ENCODE peak calls at places on chromosomes 4 and X, in six cellular contexts. Q, G, L, V, W and P are unnamed samples.
A peak's percentile ranks its signal among the peaks of the same experiment; 100 is the strongest.

GRCh38 chr4:23876418-23877089 is 13.3 kb downstream of the PPARGC1A start:
- ATAC-seq in Q (no peak), G (no peak), L (no peak), V (no peak), W (no peak), P (no peak)

GRCh38 chr4:174365018-174365587 is 81.4 kb downstream of the CEP44 start:
- ATAC-seq in Q (no peak), G (no peak), L (no peak), V (no peak), W (no peak), P (no peak)

GRCh38 chr4:55681430-55681829 is 45.3 kb upstream of the NMU start:
- ATAC-seq in Q (no peak), G (no peak), L (no peak), V (peak; percentile 79), W (no peak), P (no peak)

GRCh38 chr4:110622841-110623709 is at the start of gene PITX2:
- ATAC-seq in Q (no peak), G (peak; percentile 25), L (peak; percentile 100), V (peak; percentile 83), W (peak; percentile 70), P (peak; percentile 98)

GRCh38 chr4:20252656-20253271 is 1.1 kb downstream of the SLIT2 start:
- ATAC-seq in Q (no peak), G (peak; percentile 44), L (no peak), V (no peak), W (no peak), P (peak; percentile 9)

GRCh38 chr4:5019796-5020195 is 538 bp upstream of the CYTL1 start:
- ATAC-seq in Q (no peak), G (peak; percentile 58), L (no peak), V (peak; percentile 24), W (no peak), P (no peak)

GRCh38 chrX:96682516-96682915 is 2.1 kb upstream of the DIAPH2 start:
- ATAC-seq in Q (no peak), G (no peak), L (no peak), V (no peak), W (no peak), P (no peak)

GRCh38 chr4:121189811-121190210 is 25.7 kb upstream of the TNIP3 start:
- ATAC-seq in Q (no peak), G (peak; percentile 73), L (no peak), V (no peak), W (peak; percentile 91), P (no peak)

GRCh38 chr4:38128478-38129451 is 168.6 kb downstream of the PTTG2 start:
- ATAC-seq in Q (peak; percentile 17), G (no peak), L (peak; percentile 82), V (no peak), W (peak; percentile 77), P (no peak)

GRCh38 chr4:140856692-140857091 is 100.5 kb upstream of the TBC1D9 start:
- ATAC-seq in Q (no peak), G (no peak), L (peak; percentile 87), V (no peak), W (no peak), P (peak; percentile 74)

GRCh38 chr4:184907216-184907615 is 81.4 kb upstream of the ACSL1 start:
- ATAC-seq in Q (no peak), G (no peak), L (no peak), V (peak; percentile 71), W (peak; percentile 84), P (no peak)

GRCh38 chrX:21503593-21503992 is 129.4 kb downstream of the CNKSR2 start:
- ATAC-seq in Q (no peak), G (no peak), L (no peak), V (no peak), W (no peak), P (no peak)

GRCh38 chrX:6821730-6822129 is 286.8 kb upstream of the VCX3A start:
- ATAC-seq in Q (no peak), G (no peak), L (no peak), V (no peak), W (no peak), P (no peak)

DNA sequence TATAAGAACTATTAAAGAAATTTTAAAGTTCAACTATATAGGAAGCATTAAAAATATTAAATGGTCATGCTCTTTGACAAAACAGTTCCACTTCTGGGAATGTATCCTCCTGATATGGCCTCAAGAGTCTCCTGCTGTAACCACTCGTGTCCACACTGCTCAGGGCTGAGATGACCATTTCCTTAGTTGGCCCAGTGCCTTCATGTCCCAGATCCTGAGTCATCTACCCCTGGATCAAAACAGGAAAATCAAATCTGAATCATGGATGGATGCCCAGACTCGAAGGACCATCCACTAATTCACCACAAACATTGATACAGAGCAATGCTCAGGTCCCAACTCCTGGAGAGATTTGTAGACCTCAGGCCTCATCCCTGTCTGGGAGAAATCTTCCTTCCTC is 44.7 kb downstream of the GPRASP3 start:
- ATAC-seq in Q (no peak), G (no peak), L (no peak), V (no peak), W (no peak), P (peak; percentile 51)
- TF ChIP-seq POLR2AphosphoS5 in Q (no peak), G (no peak), L (no peak), V (no peak), W (no peak), P (no peak)

GRCh38 chr4:7735395-7735794 is 204.3 kb downstream of the AFAP1 start:
- ATAC-seq in Q (no peak), G (no peak), L (no peak), V (no peak), W (no peak), P (no peak)

GRCh38 chr4:7733801-7734650 is 205.6 kb downstream of the AFAP1 start:
- ATAC-seq in Q (no peak), G (no peak), L (no peak), V (no peak), W (no peak), P (no peak)

GRCh38 chr4:7735961-7736360 is 203.7 kb downstream of the AFAP1 start:
- ATAC-seq in Q (no peak), G (no peak), L (no peak), V (no peak), W (no peak), P (no peak)

GRCh38 chr4:7733201-7733600 is 206.5 kb downstream of the AFAP1 start:
- ATAC-seq in Q (no peak), G (no peak), L (no peak), V (no peak), W (no peak), P (no peak)

GRCh38 chr4:7734651-7735260 is 204.9 kb downstream of the AFAP1 start:
- ATAC-seq in Q (no peak), G (peak; percentile 44), L (no peak), V (no peak), W (no peak), P (no peak)
- H3K4me1 ChIP-seq in Q (no peaks in the 10 kb centered on the region), G (no peaks in the 10 kb centered on the region), L (no peaks in the 10 kb centered on the region), V (peaks cover 4% of the 10 kb centered on the region), W (no peaks in the 10 kb centered on the region), P (no peaks in the 10 kb centered on the region)

DNA sequence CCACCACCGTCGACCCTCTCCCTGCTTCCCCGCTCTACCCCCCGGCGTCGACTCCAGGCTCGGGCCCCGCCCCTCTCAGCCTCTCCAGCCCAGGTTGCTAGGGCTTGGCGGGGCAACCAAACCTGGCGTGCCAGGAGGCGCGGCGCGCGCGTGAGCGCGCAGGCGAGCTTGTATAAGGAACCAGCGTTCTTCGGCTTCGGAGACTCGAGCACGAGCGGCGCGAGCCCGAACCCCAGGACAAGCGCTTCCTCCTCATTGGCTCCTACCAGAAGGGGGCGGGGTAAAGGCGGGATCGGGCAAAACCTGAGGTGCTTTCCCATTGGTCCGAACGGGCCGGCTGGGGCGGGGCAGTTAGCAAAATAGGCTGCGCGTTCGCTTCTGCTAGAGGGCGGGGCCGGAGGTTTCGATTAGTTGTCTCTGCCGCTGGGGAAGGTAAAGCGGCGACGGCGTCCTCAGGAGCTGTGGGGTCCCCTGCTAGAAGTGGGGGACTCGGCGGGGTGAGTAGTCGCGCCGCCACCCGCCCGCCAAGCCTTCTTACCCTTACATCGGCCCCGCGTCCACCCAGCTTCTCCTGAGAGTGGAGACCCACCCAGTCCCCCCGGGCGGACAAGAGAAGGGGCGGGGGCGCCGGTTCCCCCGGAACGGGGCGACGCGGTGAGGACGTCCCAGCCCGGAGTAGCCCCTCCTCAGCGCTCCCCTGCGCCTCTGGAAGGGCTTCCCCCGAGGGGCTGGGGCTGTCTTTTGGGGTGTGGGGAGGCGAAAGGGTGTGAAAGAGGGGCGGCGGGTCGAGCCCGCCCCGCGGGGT is at the start of gene CDKL5:
- ATAC-seq in Q (peak; percentile 91), G (peak; percentile 99), L (peak; percentile 92), V (peak; percentile 100), W (peak; percentile 95), P (peak; percentile 97)
- H3K4me3 ChIP-seq in Q (peak within 1 kb of the TSS; percentile 78), G (peak within 1 kb of the TSS; percentile 61), L (peak within 1 kb of the TSS; percentile 62), V (peak within 1 kb of the TSS; percentile 59), W (peak within 1 kb of the TSS; percentile 64), P (peak within 1 kb of the TSS; percentile 94)

DNA sequence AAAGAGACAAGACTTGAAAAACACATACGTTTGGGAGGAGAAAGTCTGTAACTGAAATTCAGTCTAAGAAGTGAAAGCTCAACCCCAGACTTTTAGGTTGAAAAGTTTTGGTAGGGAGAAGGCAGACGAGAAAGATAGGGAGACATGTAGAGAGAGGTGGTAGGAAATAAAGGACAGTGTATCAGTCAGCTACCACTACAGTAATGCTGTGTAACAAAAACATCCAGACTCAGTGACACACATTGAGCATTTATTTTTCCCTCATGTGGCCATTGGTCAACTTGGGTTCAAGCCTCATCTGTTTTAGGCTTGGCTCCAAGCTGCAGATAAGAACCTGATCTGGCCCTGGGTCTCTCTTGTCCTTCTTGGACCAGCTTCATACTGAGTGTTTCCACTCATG is 26.9 kb downstream of the CCKAR start:
- ATAC-seq in Q (no peak), G (no peak), L (no peak), V (no peak), W (no peak), P (no peak)
- TF ChIP-seq POLR2AphosphoS5 in Q (no peak), G (no peak), L (no peak), V (no peak), W (no peak), P (no peak)